ENCODE peak calls at places on chromosomes 4 and X, in six cellular contexts. S is tibial nerve; P is CD4-positive, alpha-beta T cell; F is hepatocyte; N is fibroblast of lung; Q is right cardiac atrium. O is an unnamed sample.

GRCh38 chr4:16439003-16439402 is 212.7 kb upstream of the TAPT1 start:
- DNase-seq in P (no peak), Q (no peak), N (peak; percentile 83), F (no peak), S (no peak), O (no peak)

GRCh38 chrX:1502241-1502640 is 34.7 kb downstream of the P2RY8 start:
- DNase-seq in S (no peak), P (no peak), Q (no peak), F (no peak), N (no peak), O (no peak)

GRCh38 chr4:94277539-94277938 is 65.1 kb downstream of the HPGDS start:
- DNase-seq in Q (no peak), N (no peak), F (no peak), S (no peak), P (no peak), O (no peak)

GRCh38 chr4:183424109-183424751 is 20.2 kb upstream of the CDKN2AIP start:
- DNase-seq in S (no peak), F (no peak), Q (no peak), N (no peak), P (no peak), O (no peak)

GRCh38 chr4:3302164-3302785 is 9.5 kb downstream of the RGS12 start:
- DNase-seq in F (no peak), P (peak; percentile 65), S (no peak), Q (peak; percentile 61), N (peak; percentile 64), O (no peak)

GRCh38 chrX:48540015-48540350 is 469 bp downstream of the TBC1D25 start:
- DNase-seq in N (peak; percentile 30), Q (no peak), P (peak; percentile 31), F (peak; percentile 70), S (peak; percentile 20), O (no peak)

GRCh38 chrX:10679387-10679786 is 59.0 kb upstream of the MID1 start:
- DNase-seq in S (no peak), Q (no peak), F (no peak), P (no peak), N (no peak), O (no peak)

GRCh38 chrX:80808160-80808735 is 1.4 kb downstream of the BRWD3 start:
- DNase-seq in N (peak; percentile 68), P (peak; percentile 51), F (peak; percentile 74), S (peak; percentile 74), Q (peak; percentile 85), O (peak; percentile 37)

GRCh38 chr4:103400405-103400804 is 202.3 kb upstream of the CENPE start:
- DNase-seq in S (no peak), N (peak; percentile 3), P (no peak), F (peak; percentile 61), Q (no peak), O (no peak)

GRCh38 chrX:68878977-68879376 is 50.2 kb downstream of the EFNB1 start:
- DNase-seq in F (no peak), Q (no peak), P (no peak), N (no peak), S (no peak), O (no peak)

GRCh38 chr4:38562751-38563198 is 101.2 kb upstream of the KLF3 start:
- DNase-seq in F (no peak), Q (peak; percentile 65), S (no peak), P (no peak), N (no peak), O (no peak)

DNA sequence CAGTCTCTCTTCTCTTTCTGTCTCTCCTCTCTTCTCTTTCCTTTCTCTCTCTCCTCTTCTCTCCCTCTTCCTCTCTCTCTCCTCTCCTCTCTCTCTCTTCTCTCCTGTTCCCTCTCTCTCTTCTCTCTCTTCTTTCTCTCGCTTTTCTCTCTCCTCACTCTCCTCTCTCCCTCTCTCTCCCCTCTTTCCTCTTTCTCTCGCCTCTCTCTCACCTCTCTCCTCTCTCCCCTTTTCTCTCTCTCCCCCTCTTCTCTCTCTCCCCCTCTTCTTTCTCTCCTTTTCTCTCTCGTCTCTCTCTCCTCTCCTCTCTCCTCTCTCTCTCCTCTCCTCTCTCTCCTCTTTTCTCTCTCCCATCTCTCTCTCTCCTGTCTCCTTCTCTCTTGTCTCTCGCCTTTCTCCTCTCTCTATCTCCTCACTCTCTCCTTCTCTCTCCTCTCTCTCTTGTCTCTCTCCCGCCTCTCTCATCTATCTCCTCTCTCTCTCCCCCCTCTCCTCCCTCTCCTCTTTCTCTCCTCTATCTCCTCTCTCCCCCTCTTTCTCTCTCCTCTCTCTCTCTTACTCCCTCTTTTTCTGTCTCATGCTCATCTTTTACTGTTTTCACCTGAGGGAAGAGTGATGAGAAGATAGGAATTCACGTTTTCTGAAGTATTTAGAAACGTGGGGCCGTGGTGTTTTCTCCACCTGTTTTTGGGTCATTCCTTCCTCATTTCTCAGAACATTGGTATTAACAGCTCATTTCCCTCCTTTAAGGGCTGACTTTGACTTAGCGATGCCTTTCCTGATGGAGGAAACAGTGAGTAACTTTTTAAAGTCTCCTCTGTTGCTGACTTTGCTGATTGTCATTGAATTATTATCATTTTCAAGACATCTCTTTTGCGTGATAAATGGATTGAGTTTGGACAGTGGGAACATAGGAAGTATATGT is 80.6 kb upstream of the CD99 start:
- DNase-seq in P (no peak), S (no peak), F (peak; percentile 17), N (peak; percentile 26), Q (no peak), O (no peak)
- H3K27ac ChIP-seq in P (no peak overlapping the region), S (peak overlapping the region; percentile 81), F (peak overlapping the region; percentile 97), N (no peak overlapping the region), Q (no peak overlapping the region), O (no peak overlapping the region)

DNA sequence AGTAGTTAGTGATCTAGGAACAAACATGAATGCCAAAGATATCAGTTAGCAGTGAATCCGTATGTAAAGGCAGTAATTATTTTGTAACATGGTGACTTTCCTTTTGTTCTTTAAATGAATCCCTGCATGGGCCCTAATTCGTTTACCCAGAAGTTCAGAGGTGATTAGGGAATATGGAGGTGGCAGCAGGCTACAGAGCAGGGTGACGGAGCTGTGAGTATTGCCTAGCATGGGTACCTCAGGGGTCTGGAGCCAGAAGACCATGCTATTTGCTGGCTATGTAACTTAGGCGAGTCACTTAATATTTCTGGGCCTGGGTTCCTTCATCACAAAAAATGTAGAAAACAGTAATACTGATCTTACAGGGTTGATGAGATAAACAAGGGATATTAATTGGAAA is 184.9 kb downstream of the ENOX2 start:
- DNase-seq in F (no peak), Q (no peak), P (no peak), N (no peak), S (no peak), O (no peak)
- H3K27ac ChIP-seq in F (no peak overlapping the region), Q (no peak overlapping the region), P (no peak overlapping the region), N (no peak overlapping the region), S (no peak overlapping the region), O (no peak overlapping the region)

GRCh38 chr4:168839758-168840385 is 170.2 kb downstream of the CBR4 start:
- DNase-seq in N (no peak), Q (no peak), P (no peak), F (peak; percentile 44), S (no peak), O (no peak)

GRCh38 chr4:168837922-168838321 is 172.1 kb downstream of the CBR4 start:
- DNase-seq in S (no peak), Q (no peak), P (no peak), N (no peak), F (no peak), O (no peak)

GRCh38 chr4:168835880-168836454 is 174.1 kb downstream of the CBR4 start:
- DNase-seq in N (no peak), P (no peak), F (no peak), Q (no peak), S (no peak), O (no peak)

GRCh38 chr4:168832746-168833575 is 177.1 kb downstream of the CBR4 start:
- DNase-seq in Q (peak; percentile 82), P (no peak), F (peak; percentile 51), S (no peak), N (peak; percentile 46), O (no peak)

GRCh38 chr4:168836482-168836881 is 173.6 kb downstream of the CBR4 start:
- DNase-seq in S (no peak), F (no peak), N (peak; percentile 20), P (no peak), Q (no peak), O (no peak)
- H3K27ac ChIP-seq in S (no peak overlapping the region), F (no peak overlapping the region), N (no peak overlapping the region), P (no peak overlapping the region), Q (peak overlapping the region; percentile 40), O (peak overlapping the region; percentile 99)

DNA sequence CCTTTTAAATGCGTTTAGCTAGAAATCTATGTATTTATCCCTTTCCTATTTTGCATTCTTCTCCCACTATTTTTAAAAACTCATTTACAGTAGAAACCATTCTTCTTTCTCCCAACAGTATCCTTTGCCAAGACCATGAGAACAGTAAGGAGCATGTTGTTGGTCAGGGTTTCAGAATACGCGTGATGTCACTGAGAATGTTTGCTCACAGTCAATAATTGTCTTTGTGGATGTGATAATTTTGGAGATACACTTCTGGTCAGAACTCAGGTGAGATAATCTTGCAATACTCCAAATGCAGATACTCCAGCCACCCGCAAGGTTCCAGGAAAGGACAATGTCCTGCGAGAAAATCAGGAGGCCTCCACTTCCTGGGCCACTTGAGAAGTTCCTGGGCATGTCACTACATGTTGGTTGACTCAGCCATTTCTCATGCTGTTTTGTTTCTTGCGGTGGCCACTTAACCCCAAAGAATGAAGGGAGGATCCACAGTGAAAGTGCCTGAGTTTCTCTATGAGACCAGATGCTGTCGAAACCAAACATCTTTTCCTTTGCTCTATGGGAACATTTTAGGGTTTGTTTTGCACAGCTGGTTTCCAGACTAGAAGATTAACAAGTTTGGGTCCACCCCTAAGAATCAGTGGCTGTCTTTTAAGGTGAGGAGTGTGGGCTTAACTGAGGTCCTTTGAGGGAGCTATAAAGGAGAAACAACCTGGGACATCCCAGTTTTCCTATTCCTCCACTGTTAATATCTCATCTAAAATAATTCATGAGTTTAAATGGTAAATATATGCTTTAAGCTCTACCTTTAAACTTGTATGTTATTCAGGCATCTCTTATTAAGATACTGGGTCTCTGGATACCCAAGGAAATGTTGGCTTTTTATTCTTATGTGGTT is 116.0 kb downstream of the SOWAHB start:
- DNase-seq in P (no peak), F (no peak), N (peak; percentile 99), Q (no peak), S (no peak), O (no peak)
- H3K27ac ChIP-seq in P (no peak overlapping the region), F (peak overlapping the region; percentile 75), N (peak overlapping the region; percentile 87), Q (no peak overlapping the region), S (no peak overlapping the region), O (peak overlapping the region; percentile 40)

GRCh38 chr4:185504098-185505047 is 30.9 kb downstream of the PDLIM3 start:
- DNase-seq in S (no peak), P (no peak), N (no peak), Q (peak; percentile 92), F (no peak), O (peak; percentile 28)
- H3K27ac ChIP-seq in S (peak overlapping the region; percentile 30), P (no peak overlapping the region), N (peak overlapping the region; percentile 64), Q (peak overlapping the region; percentile 78), F (no peak overlapping the region), O (peak overlapping the region; percentile 81)

DNA sequence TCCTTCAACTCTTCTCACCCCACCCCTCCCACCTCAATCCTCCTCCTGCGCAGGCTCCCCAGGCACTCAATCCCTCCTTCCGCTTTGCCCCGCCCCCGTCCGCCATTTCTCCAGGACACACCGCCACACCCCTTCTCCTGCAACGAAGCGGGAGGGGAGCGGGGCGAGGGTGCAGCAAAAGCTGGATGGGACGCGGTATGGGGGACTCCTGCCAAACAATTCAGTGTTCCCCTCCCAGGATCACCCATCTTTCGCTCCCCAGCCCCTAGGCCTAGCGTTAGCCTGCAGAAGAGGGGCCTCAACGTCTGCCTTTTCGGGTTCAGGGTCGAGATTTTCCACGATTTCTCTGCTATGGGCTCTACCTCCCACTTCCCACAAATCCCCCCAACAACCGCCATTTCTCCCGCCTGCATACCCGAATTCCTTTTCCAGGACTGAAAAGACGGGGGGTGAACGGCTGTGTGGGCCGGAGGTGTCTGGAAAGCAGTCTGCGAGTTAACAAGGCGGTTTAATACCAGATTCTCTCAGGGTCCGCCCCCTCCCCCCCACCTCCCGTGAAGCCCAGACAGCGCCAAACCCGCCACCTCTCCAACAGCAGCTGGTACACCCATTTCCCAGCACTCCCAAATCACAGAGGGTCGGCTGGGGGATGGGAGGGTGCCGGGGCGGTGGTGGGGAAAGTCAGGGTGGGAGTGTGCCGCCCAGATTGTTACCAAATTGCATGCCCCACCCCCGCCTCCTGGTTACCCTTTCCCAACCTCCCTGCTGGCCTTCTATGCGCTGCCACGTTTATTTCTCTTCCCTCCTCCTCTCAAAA is 781 bp downstream of the ARMCX2 start:
- DNase-seq in S (peak; percentile 62), Q (peak; percentile 90), N (peak; percentile 48), P (peak; percentile 36), F (peak; percentile 75), O (peak; percentile 3)
- H3K27ac ChIP-seq in S (peak overlapping the region; percentile 75), Q (no peak overlapping the region), N (no peak overlapping the region), P (no peak overlapping the region), F (peak overlapping the region; percentile 76), O (peak overlapping the region; percentile 82)

O was measured in thoracic aorta.